ENCODE peak calls at places on chromosomes 5 and 9, in six cellular contexts. U is IMR-90, R is SK-N-SH, E is HepG2, H is GM12878, P is H1. G is an unnamed sample. For H3K27me3, the result is how much of the 10 kb centered on the place peaks cover.

GRCh38 chr9:38662763-38663593 is 42.6 kb upstream of the ANKRD18A start:
- DNase-seq in U (no peak), R (peak), E (no peak), H (no peak), P (no peak), G (no peak)

GRCh38 chr9:101791938-101792337 is 53.5 kb upstream of the GRIN3A start:
- DNase-seq in U (no peak), R (peak), E (peak), H (no peak), P (peak), G (peak)

GRCh38 chr5:102792705-102793104 is 37.6 kb downstream of the PAM start:
- DNase-seq in U (no peak), R (no peak), E (peak), H (no peak), P (no peak), G (no peak)

GRCh38 chr5:52983731-52984620 is 5.2 kb upstream of the ITGA2 start:
- DNase-seq in U (peak), R (no peak), E (no peak), H (no peak), P (no peak), G (no peak)

GRCh38 chr5:96781734-96782064 is 26.0 kb downstream of the ERAP1 start:
- DNase-seq in U (no peak), R (no peak), E (peak), H (no peak), P (no peak), G (no peak)

GRCh38 chr9:72383978-72384709 is 19.1 kb upstream of the ZFAND5 start:
- DNase-seq in U (peak), R (no peak), E (no peak), H (no peak), P (no peak), G (no peak)

GRCh38 chr9:8845376-8845775 is 1045.8 kb upstream of the DMAC1 start:
- DNase-seq in U (no peak), R (peak), E (no peak), H (no peak), P (no peak), G (no peak)

GRCh38 chr5:98723061-98723460 is 50.4 kb upstream of the RGMB start:
- DNase-seq in U (no peak), R (no peak), E (no peak), H (no peak), P (no peak), G (no peak)

GRCh38 chr9:82363666-82364065 is 375.1 kb downstream of the SPATA31D1 start:
- DNase-seq in U (no peak), R (no peak), E (no peak), H (no peak), P (no peak), G (no peak)

GRCh38 chr5:81768960-81769452 is 18.1 kb upstream of the SSBP2 start:
- DNase-seq in U (peak), R (no peak), E (peak), H (no peak), P (no peak), G (no peak)

GRCh38 chr5:125526940-125527339 is 780.5 kb upstream of the ZNF608 start:
- DNase-seq in U (peak), R (no peak), E (no peak), H (no peak), P (no peak), G (no peak)

GRCh38 chr5:137156175-137156574 is 343.0 kb downstream of the SPOCK1 start:
- DNase-seq in U (no peak), R (no peak), E (no peak), H (no peak), P (no peak), G (no peak)

GRCh38 chr9:136249881-136250559 is 4.4 kb upstream of the QSOX2 start:
- DNase-seq in U (no peak), R (no peak), E (no peak), H (no peak), P (no peak), G (no peak)
- TF ChIP-seq USF2 in U (no peak), R (no peak), E (no peak), H (no peak), P (no peak), G (peak)

DNA sequence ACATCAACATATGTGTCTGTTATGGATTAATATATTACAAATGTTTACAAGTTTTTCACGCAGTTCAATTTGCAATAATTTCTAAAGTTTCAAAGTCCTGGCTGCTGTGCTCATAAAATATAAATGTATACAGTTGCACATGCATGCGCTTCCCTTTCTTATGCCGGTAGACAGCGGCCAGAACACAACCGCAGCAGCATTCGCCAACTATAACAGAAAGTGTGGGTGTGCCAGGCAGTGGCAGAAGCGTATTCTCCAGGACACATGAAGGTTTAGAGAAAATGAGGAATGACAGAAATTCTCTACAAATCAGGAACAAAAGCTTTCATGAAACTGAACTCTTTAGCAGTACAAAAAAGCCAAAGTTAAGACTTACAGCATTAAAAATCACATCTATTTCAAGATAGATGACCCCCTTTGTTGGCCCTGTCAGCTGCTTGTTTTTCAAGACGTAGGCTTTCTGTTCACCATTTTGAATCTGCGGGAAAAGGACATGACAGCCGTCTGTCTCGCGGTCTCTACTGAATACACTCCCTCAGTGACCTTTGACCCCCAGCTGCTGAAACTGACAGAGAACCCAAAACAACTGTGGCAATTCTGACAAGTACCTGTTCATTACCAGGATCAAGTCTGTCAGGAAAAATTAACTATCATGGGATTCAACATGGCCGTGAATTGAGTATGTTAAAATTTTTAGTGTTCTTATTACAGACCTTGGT is 252.2 kb downstream of the SLF1 start:
- DNase-seq in U (no peak), R (no peak), E (peak), H (no peak), P (no peak), G (peak)
- H3K27me3 ChIP-seq in U (under half), R (under half), E (under half), H (under half), P (under half), G (under half)

GRCh38 chr9:132082188-132082587 is 2.5 kb upstream of the MED27 start:
- DNase-seq in U (no peak), R (no peak), E (no peak), H (no peak), P (no peak), G (no peak)

GRCh38 chr9:132090771-132091170 is 11.1 kb upstream of the MED27 start:
- DNase-seq in U (no peak), R (no peak), E (no peak), H (no peak), P (no peak), G (no peak)

DNA sequence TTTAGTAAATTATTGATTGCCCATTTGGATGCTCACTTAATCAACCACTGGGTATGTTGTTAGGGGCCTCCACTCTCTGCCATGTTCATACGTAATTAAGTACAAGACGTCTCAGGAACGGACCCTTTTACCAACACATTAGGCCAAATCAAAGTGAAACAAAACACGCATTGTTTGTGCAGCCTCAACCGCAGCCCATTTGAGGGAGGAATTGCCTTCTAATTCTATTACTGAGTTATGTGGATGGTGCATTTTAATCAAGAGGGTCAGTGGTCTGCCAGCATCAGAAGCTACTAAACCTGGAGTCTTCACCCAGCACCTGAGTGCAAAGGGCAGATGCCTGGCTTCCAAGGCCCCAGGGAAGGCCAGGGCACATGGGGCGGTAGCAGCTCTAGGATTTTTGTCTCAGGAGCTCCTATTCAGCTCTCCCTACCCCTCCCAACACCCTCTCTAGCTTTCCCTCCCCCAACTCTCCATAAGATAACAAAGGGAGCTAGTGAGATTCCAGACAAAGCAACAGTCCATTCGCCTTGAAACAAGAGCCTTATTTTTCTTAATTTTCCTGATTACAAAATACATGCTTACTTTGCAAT is 7.9 kb upstream of the MED27 start:
- DNase-seq in U (no peak), R (no peak), E (no peak), H (no peak), P (no peak), G (no peak)
- TF ChIP-seq USF2 in U (no peak), R (no peak), E (no peak), H (no peak), P (no peak), G (no peak)

GRCh38 chr5:93606384-93606752 is 23.3 kb downstream of the NR2F1 start:
- DNase-seq in U (no peak), R (no peak), E (no peak), H (no peak), P (no peak), G (no peak)

GRCh38 chr5:93603191-93603590 is 20.2 kb downstream of the NR2F1 start:
- DNase-seq in U (no peak), R (no peak), E (no peak), H (no peak), P (no peak), G (no peak)

GRCh38 chr5:93602261-93603149 is 19.5 kb downstream of the NR2F1 start:
- DNase-seq in U (peak), R (peak), E (no peak), H (no peak), P (no peak), G (no peak)

GRCh38 chr5:93603711-93604118 is 20.7 kb downstream of the NR2F1 start:
- DNase-seq in U (no peak), R (no peak), E (no peak), H (no peak), P (no peak), G (no peak)

GRCh38 chr5:93604119-93604963 is 21.3 kb downstream of the NR2F1 start:
- DNase-seq in U (peak), R (peak), E (no peak), H (no peak), P (no peak), G (no peak)
- H3K27me3 ChIP-seq in U (under half), R (under half), E (half or more), H (under half), P (half or more), G (under half)

GRCh38 chr5:77627869-77628674 is 10.4 kb downstream of the OTP start:
- DNase-seq in U (no peak), R (peak), E (no peak), H (no peak), P (no peak), G (no peak)
- TF ChIP-seq USF2 in U (no peak), R (no peak), E (no peak), H (no peak), P (no peak), G (no peak)

DNA sequence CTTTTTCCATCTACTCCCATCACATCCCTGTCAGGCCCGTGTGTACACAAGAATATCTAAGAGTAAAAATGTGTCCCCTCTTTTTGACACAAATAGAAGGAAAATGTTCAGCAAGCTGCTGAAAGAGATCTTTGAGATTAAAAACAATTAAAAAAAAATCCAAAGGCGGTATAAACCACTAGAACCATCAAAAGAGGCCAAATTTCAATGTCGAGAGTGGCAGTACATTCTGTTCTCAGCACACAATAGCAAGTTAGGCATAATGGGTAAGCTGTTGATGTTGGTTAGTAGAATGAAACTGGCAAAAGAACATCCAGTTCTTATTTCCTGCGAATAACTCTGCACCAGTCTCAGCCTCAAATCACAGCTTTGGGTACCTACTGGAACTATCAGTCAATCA is 95.2 kb upstream of the IL7R start:
- DNase-seq in U (no peak), R (no peak), E (no peak), H (no peak), P (no peak), G (no peak)
- H3K27me3 ChIP-seq in U (under half), R (under half), E (under half), H (under half), P (under half), G (under half)

DNA sequence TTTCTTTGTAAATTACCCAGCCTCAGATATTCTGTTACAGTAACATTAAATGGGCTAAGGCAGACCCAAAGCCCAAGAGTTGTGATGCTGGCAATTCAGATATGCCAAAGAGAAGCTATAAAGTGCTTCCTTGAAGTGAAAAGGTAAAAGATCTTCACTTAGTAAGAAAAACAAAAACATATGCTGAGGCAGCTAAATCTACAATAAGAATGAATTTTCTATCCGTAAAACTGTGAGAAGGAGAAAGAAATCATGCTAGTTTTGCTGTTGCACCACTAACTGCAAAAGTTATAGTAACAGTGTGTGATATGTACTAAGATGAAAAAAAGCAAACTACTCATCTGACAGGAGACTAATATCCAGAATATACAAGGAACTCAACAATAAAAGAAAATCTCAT is 39.9 kb downstream of the FAM114A2 start:
- DNase-seq in U (no peak), R (no peak), E (no peak), H (no peak), P (no peak), G (no peak)
- TF ChIP-seq USF2 in U (no peak), R (no peak), E (no peak), H (no peak), P (no peak), G (no peak)

GRCh38 chr9:69715096-69715495 is 42.9 kb upstream of the APBA1 start:
- DNase-seq in U (no peak), R (no peak), E (no peak), H (no peak), P (no peak), G (no peak)
- H3K27me3 ChIP-seq in U (under half), R (under half), E (under half), H (under half), P (under half), G (under half)

GRCh38 chr5:68562308-68562707 is 346.8 kb downstream of the PIK3R1 start:
- DNase-seq in U (peak), R (peak), E (no peak), H (no peak), P (no peak), G (no peak)
- TF ChIP-seq USF2 in U (no peak), R (no peak), E (no peak), H (no peak), P (no peak), G (no peak)